ENCODE peak calls at places on chromosomes 4 and X, in six cellular contexts. N, L, V, A, C and Y are unnamed samples.

GRCh38 chr4:176377705-176378302 is 58.0 kb downstream of the SPCS3 start:
- DNase-seq in N (no peak), L (no peak), V (peak; percentile 73), A (no peak), C (no peak), Y (no peak)

GRCh38 chr4:38581708-38582107 is 82.3 kb upstream of the KLF3 start:
- DNase-seq in N (no peak), L (no peak), V (no peak), A (no peak), C (no peak), Y (no peak)

GRCh38 chr4:128068927-128069326 is 7.8 kb downstream of the LARP1B start:
- DNase-seq in N (no peak), L (no peak), V (no peak), A (peak; percentile 29), C (no peak), Y (no peak)

GRCh38 chrX:47196098-47196497 is 2.5 kb downstream of the UBA1 start:
- DNase-seq in N (no peak), L (no peak), V (no peak), A (no peak), C (no peak), Y (no peak)

GRCh38 chr4:90349632-90350031 is 222.4 kb downstream of the CCSER1 start:
- DNase-seq in N (no peak), L (no peak), V (no peak), A (no peak), C (no peak), Y (no peak)

GRCh38 chrX:100447563-100448397 is 37.7 kb upstream of the PCDH19 start:
- DNase-seq in N (peak; percentile 30), L (peak; percentile 46), V (peak; percentile 8), A (no peak), C (no peak), Y (peak; percentile 27)

GRCh38 chrX:74232859-74233258 is 71.1 kb upstream of the ZCCHC13 start:
- DNase-seq in N (no peak), L (no peak), V (no peak), A (peak; percentile 27), C (no peak), Y (no peak)

GRCh38 chr4:169311643-169312365 is 41.0 kb upstream of the SH3RF1 start:
- DNase-seq in N (no peak), L (no peak), V (no peak), A (peak; percentile 73), C (no peak), Y (peak; percentile 28)

GRCh38 chrX:1139101-1139500 is 73.3 kb downstream of the CRLF2 start:
- DNase-seq in N (no peak), L (no peak), V (no peak), A (no peak), C (no peak), Y (no peak)

GRCh38 chrX:24145340-24146186 is 4.0 kb upstream of the ZFX start:
- DNase-seq in N (no peak), L (no peak), V (no peak), A (peak; percentile 18), C (no peak), Y (peak; percentile 48)

GRCh38 chr4:181503800-181504364 is 739.3 kb upstream of the TENM3 start:
- DNase-seq in N (no peak), L (no peak), V (peak; percentile 19), A (no peak), C (no peak), Y (no peak)

GRCh38 chrX:136783159-136783558 is 2.4 kb upstream of the ARHGEF6 start:
- DNase-seq in N (no peak), L (no peak), V (no peak), A (no peak), C (no peak), Y (no peak)

GRCh38 chr4:168550071-168550766 is 53.4 kb downstream of the PALLD start:
- DNase-seq in N (no peak), L (no peak), V (no peak), A (no peak), C (no peak), Y (no peak)

GRCh38 chrX:72573158-72573511 is 492 bp upstream of the HDAC8 start:
- DNase-seq in N (no peak), L (no peak), V (peak; percentile 4), A (no peak), C (no peak), Y (no peak)

GRCh38 chrX:123899701-123900100 is 39.8 kb downstream of the XIAP start:
- DNase-seq in N (no peak), L (no peak), V (no peak), A (no peak), C (no peak), Y (no peak)

GRCh38 chr4:163758032-163758431 is 263.5 kb downstream of the TMA16 start:
- DNase-seq in N (no peak), L (no peak), V (no peak), A (no peak), C (no peak), Y (no peak)

GRCh38 chr4:84258905-84259830 is 239.9 kb downstream of the NKX6-1 start:
- DNase-seq in N (no peak), L (no peak), V (no peak), A (peak; percentile 11), C (no peak), Y (no peak)

GRCh38 chrX:130594453-130594916 is 192.7 kb downstream of the RBMX2 start:
- DNase-seq in N (no peak), L (no peak), V (peak; percentile 54), A (no peak), C (no peak), Y (no peak)

GRCh38 chr4:186304216-186304615 is 38.2 kb downstream of the F11 start:
- DNase-seq in N (no peak), L (no peak), V (no peak), A (no peak), C (no peak), Y (no peak)

GRCh38 chr4:3228881-3229280 is 20.1 kb upstream of the MSANTD1 start:
- DNase-seq in N (no peak), L (peak; percentile 24), V (no peak), A (no peak), C (no peak), Y (no peak)